ENCODE peak calls at places on chromosome 2, in six cellular contexts. One of them, this sample, is unnamed.

GRCh38 chr2:151851761-151852160 is 23.5 kb upstream of the ARL5A start:
- DNase-seq in PC-3: peak; percentile 19
- DNase-seq in MCF 10A: no peak
- DNase-seq in dorsolateral prefrontal cortex: no peak
- DNase-seq in A549: no peak
- DNase-seq in fibroblast of the aortic adventitia: peak; percentile 8
- DNase-seq in this sample: no peak

GRCh38 chr2:71687412-71687811 is 234.1 kb downstream of the DYSF start:
- DNase-seq in PC-3: no peak
- DNase-seq in MCF 10A: no peak
- DNase-seq in dorsolateral prefrontal cortex: no peak
- DNase-seq in A549: no peak
- DNase-seq in fibroblast of the aortic adventitia: no peak
- DNase-seq in this sample: no peak

GRCh38 chr2:158923641-158924040 is 44.8 kb upstream of the TANC1 start:
- DNase-seq in PC-3: no peak
- DNase-seq in MCF 10A: no peak
- DNase-seq in dorsolateral prefrontal cortex: no peak
- DNase-seq in A549: no peak
- DNase-seq in fibroblast of the aortic adventitia: no peak
- DNase-seq in this sample: no peak

GRCh38 chr2:68316091-68316490 is 3.7 kb downstream of the CNRIP1 start:
- DNase-seq in PC-3: no peak
- DNase-seq in MCF 10A: no peak
- DNase-seq in dorsolateral prefrontal cortex: no peak
- DNase-seq in A549: no peak
- DNase-seq in fibroblast of the aortic adventitia: no peak
- DNase-seq in this sample: no peak

GRCh38 chr2:149650006-149650405 is 62.4 kb upstream of the MMADHC start:
- DNase-seq in PC-3: no peak
- DNase-seq in MCF 10A: no peak
- DNase-seq in dorsolateral prefrontal cortex: no peak
- DNase-seq in A549: no peak
- DNase-seq in fibroblast of the aortic adventitia: peak; percentile 53
- DNase-seq in this sample: no peak

GRCh38 chr2:107419191-107419590 is 407.5 kb upstream of the RGPD4 start:
- DNase-seq in PC-3: no peak
- DNase-seq in MCF 10A: no peak
- DNase-seq in dorsolateral prefrontal cortex: no peak
- DNase-seq in A549: no peak
- DNase-seq in fibroblast of the aortic adventitia: no peak
- DNase-seq in this sample: no peak

GRCh38 chr2:111160758-111161157 is 40.0 kb downstream of the BCL2L11 start:
- DNase-seq in PC-3: peak; percentile 55
- DNase-seq in MCF 10A: peak; percentile 26
- DNase-seq in dorsolateral prefrontal cortex: no peak
- DNase-seq in A549: no peak
- DNase-seq in fibroblast of the aortic adventitia: peak; percentile 91
- DNase-seq in this sample: no peak

GRCh38 chr2:152298754-152299153 is 36.2 kb upstream of the FMNL2 start:
- DNase-seq in PC-3: peak; percentile 23
- DNase-seq in MCF 10A: peak; percentile 63
- DNase-seq in dorsolateral prefrontal cortex: no peak
- DNase-seq in A549: no peak
- DNase-seq in fibroblast of the aortic adventitia: peak; percentile 22
- DNase-seq in this sample: no peak

GRCh38 chr2:237864940-237865622 is 5.7 kb downstream of the RAMP1 start:
- DNase-seq in PC-3: peak; percentile 84
- DNase-seq in MCF 10A: peak; percentile 86
- DNase-seq in dorsolateral prefrontal cortex: no peak
- DNase-seq in A549: no peak
- DNase-seq in fibroblast of the aortic adventitia: peak; percentile 53
- DNase-seq in this sample: no peak

GRCh38 chr2:224309216-224309615 is 92.7 kb downstream of the FAM124B start:
- DNase-seq in PC-3: no peak
- DNase-seq in MCF 10A: no peak
- DNase-seq in dorsolateral prefrontal cortex: no peak
- DNase-seq in A549: no peak
- DNase-seq in fibroblast of the aortic adventitia: peak; percentile 9
- DNase-seq in this sample: no peak

GRCh38 chr2:179861777-179862117 is 335 bp upstream of the ZNF385B start:
- DNase-seq in PC-3: peak; percentile 20
- DNase-seq in MCF 10A: no peak
- DNase-seq in dorsolateral prefrontal cortex: no peak
- DNase-seq in A549: no peak
- DNase-seq in fibroblast of the aortic adventitia: peak; percentile 28
- DNase-seq in this sample: peak; percentile 2

GRCh38 chr2:40287201-40287600 is 164.7 kb downstream of the SLC8A1 start:
- DNase-seq in PC-3: no peak
- DNase-seq in MCF 10A: no peak
- DNase-seq in dorsolateral prefrontal cortex: no peak
- DNase-seq in A549: no peak
- DNase-seq in fibroblast of the aortic adventitia: peak; percentile 56
- DNase-seq in this sample: no peak

GRCh38 chr2:233140913-233141469 is 80.8 kb downstream of the INPP5D start:
- DNase-seq in PC-3: no peak
- DNase-seq in MCF 10A: no peak
- DNase-seq in dorsolateral prefrontal cortex: no peak
- DNase-seq in A549: no peak
- DNase-seq in fibroblast of the aortic adventitia: no peak
- DNase-seq in this sample: no peak

GRCh38 chr2:6445156-6445555 is 420.6 kb downstream of the CMPK2 start:
- DNase-seq in PC-3: no peak
- DNase-seq in MCF 10A: no peak
- DNase-seq in dorsolateral prefrontal cortex: no peak
- DNase-seq in A549: no peak
- DNase-seq in fibroblast of the aortic adventitia: no peak
- DNase-seq in this sample: no peak

GRCh38 chr2:159035790-159036411 is 67.5 kb downstream of the TANC1 start:
- DNase-seq in PC-3: peak; percentile 93
- DNase-seq in MCF 10A: peak; percentile 73
- DNase-seq in dorsolateral prefrontal cortex: no peak
- DNase-seq in A549: peak; percentile 10
- DNase-seq in fibroblast of the aortic adventitia: peak; percentile 26
- DNase-seq in this sample: peak; percentile 55

GRCh38 chr2:184599054-184599874 is 935 bp downstream of the ZNF804A start:
- DNase-seq in PC-3: no peak
- DNase-seq in MCF 10A: peak; percentile 17
- DNase-seq in dorsolateral prefrontal cortex: no peak
- DNase-seq in A549: no peak
- DNase-seq in fibroblast of the aortic adventitia: peak; percentile 53
- DNase-seq in this sample: no peak

GRCh38 chr2:6556755-6557154 is 309.0 kb downstream of the CMPK2 start:
- DNase-seq in PC-3: peak; percentile 39
- DNase-seq in MCF 10A: peak; percentile 82
- DNase-seq in dorsolateral prefrontal cortex: no peak
- DNase-seq in A549: no peak
- DNase-seq in fibroblast of the aortic adventitia: no peak
- DNase-seq in this sample: no peak

GRCh38 chr2:208929489-208929864 is 494.4 kb upstream of the MAP2 start:
- DNase-seq in PC-3: no peak
- DNase-seq in MCF 10A: no peak
- DNase-seq in dorsolateral prefrontal cortex: no peak
- DNase-seq in A549: no peak
- DNase-seq in fibroblast of the aortic adventitia: peak; percentile 1
- DNase-seq in this sample: no peak

GRCh38 chr2:96353032-96353561 is 17.5 kb downstream of the NCAPH start:
- DNase-seq in PC-3: no peak
- DNase-seq in MCF 10A: peak; percentile 58
- DNase-seq in dorsolateral prefrontal cortex: no peak
- DNase-seq in A549: no peak
- DNase-seq in fibroblast of the aortic adventitia: no peak
- DNase-seq in this sample: no peak

GRCh38 chr2:234691968-234692955 is 195.4 kb upstream of the ARL4C start:
- DNase-seq in PC-3: no peak
- DNase-seq in MCF 10A: no peak
- DNase-seq in dorsolateral prefrontal cortex: no peak
- DNase-seq in A549: no peak
- DNase-seq in fibroblast of the aortic adventitia: peak; percentile 44
- DNase-seq in this sample: no peak

GRCh38 chr2:95392730-95393455 is 9.6 kb upstream of the FAHD2A start:
- DNase-seq in PC-3: no peak
- DNase-seq in MCF 10A: no peak
- DNase-seq in dorsolateral prefrontal cortex: no peak
- DNase-seq in A549: no peak
- DNase-seq in fibroblast of the aortic adventitia: no peak
- DNase-seq in this sample: no peak

GRCh38 chr2:46101557-46102220 is 195.5 kb upstream of the EPAS1 start:
- DNase-seq in PC-3: no peak
- DNase-seq in MCF 10A: peak; percentile 17
- DNase-seq in dorsolateral prefrontal cortex: no peak
- DNase-seq in A549: no peak
- DNase-seq in fibroblast of the aortic adventitia: no peak
- DNase-seq in this sample: no peak

GRCh38 chr2:132607407-132607806 is 62.6 kb downstream of the LYPD1 start:
- DNase-seq in PC-3: no peak
- DNase-seq in MCF 10A: no peak
- DNase-seq in dorsolateral prefrontal cortex: no peak
- DNase-seq in A549: no peak
- DNase-seq in fibroblast of the aortic adventitia: no peak
- DNase-seq in this sample: no peak

GRCh38 chr2:8583400-8584173 is 98.3 kb upstream of the ID2 start:
- DNase-seq in PC-3: peak; percentile 79
- DNase-seq in MCF 10A: no peak
- DNase-seq in dorsolateral prefrontal cortex: peak; percentile 71
- DNase-seq in A549: no peak
- DNase-seq in fibroblast of the aortic adventitia: peak; percentile 46
- DNase-seq in this sample: peak; percentile 93

GRCh38 chr2:21836766-21837543 is 713.2 kb downstream of the TDRD15 start:
- DNase-seq in PC-3: no peak
- DNase-seq in MCF 10A: peak; percentile 66
- DNase-seq in dorsolateral prefrontal cortex: no peak
- DNase-seq in A549: no peak
- DNase-seq in fibroblast of the aortic adventitia: peak; percentile 0
- DNase-seq in this sample: no peak

GRCh38 chr2:161417428-161418274 is 1.6 kb downstream of the TBR1 start:
- DNase-seq in PC-3: no peak
- DNase-seq in MCF 10A: no peak
- DNase-seq in dorsolateral prefrontal cortex: no peak
- DNase-seq in A549: no peak
- DNase-seq in fibroblast of the aortic adventitia: no peak
- DNase-seq in this sample: no peak

GRCh38 chr2:120480903-120481445 is 135.0 kb downstream of the INHBB start:
- DNase-seq in PC-3: no peak
- DNase-seq in MCF 10A: no peak
- DNase-seq in dorsolateral prefrontal cortex: peak; percentile 28
- DNase-seq in A549: no peak
- DNase-seq in fibroblast of the aortic adventitia: no peak
- DNase-seq in this sample: no peak

GRCh38 chr2:174395284-174395968 is at the start of gene SCRN3:
- DNase-seq in PC-3: peak; percentile 73
- DNase-seq in MCF 10A: peak; percentile 78
- DNase-seq in dorsolateral prefrontal cortex: peak; percentile 86
- DNase-seq in A549: peak; percentile 85
- DNase-seq in fibroblast of the aortic adventitia: peak; percentile 74
- DNase-seq in this sample: peak; percentile 85
- TF ChIP-seq CTCF in PC-3: no peak
- TF ChIP-seq CTCF in MCF 10A: no peak
- TF ChIP-seq CTCF in dorsolateral prefrontal cortex: peak; percentile 9
- TF ChIP-seq CTCF in A549: no peak
- TF ChIP-seq CTCF in fibroblast of the aortic adventitia: no peak
- TF ChIP-seq CTCF in this sample: no peak

GRCh38 chr2:36672199-36672598 is 24.3 kb upstream of the VIT start:
- DNase-seq in PC-3: peak; percentile 67
- DNase-seq in MCF 10A: peak; percentile 65
- DNase-seq in dorsolateral prefrontal cortex: no peak
- DNase-seq in A549: no peak
- DNase-seq in fibroblast of the aortic adventitia: peak; percentile 66
- DNase-seq in this sample: no peak
- TF ChIP-seq CTCF in PC-3: peak; percentile 86
- TF ChIP-seq CTCF in MCF 10A: peak; percentile 53
- TF ChIP-seq CTCF in dorsolateral prefrontal cortex: peak; percentile 32
- TF ChIP-seq CTCF in A549: peak; percentile 89
- TF ChIP-seq CTCF in fibroblast of the aortic adventitia: peak; percentile 65
- TF ChIP-seq CTCF in this sample: peak; percentile 19

GRCh38 chr2:240232961-240233890 is 92.8 kb upstream of the OTOS start:
- DNase-seq in PC-3: peak; percentile 84
- DNase-seq in MCF 10A: peak; percentile 90
- DNase-seq in dorsolateral prefrontal cortex: peak; percentile 81
- DNase-seq in A549: peak; percentile 90
- DNase-seq in fibroblast of the aortic adventitia: peak; percentile 77
- DNase-seq in this sample: peak; percentile 82
- TF ChIP-seq CTCF in PC-3: peak; percentile 83
- TF ChIP-seq CTCF in MCF 10A: peak; percentile 93
- TF ChIP-seq CTCF in dorsolateral prefrontal cortex: peak; percentile 86
- TF ChIP-seq CTCF in A549: peak; percentile 88
- TF ChIP-seq CTCF in fibroblast of the aortic adventitia: peak; percentile 94
- TF ChIP-seq CTCF in this sample: peak; percentile 91

GRCh38 chr2:230850358-230850658 is 14.4 kb upstream of the ITM2C start:
- DNase-seq in PC-3: no peak
- DNase-seq in MCF 10A: no peak
- DNase-seq in dorsolateral prefrontal cortex: no peak
- DNase-seq in A549: no peak
- DNase-seq in fibroblast of the aortic adventitia: no peak
- DNase-seq in this sample: no peak
- TF ChIP-seq CTCF in PC-3: peak; percentile 13
- TF ChIP-seq CTCF in MCF 10A: no peak
- TF ChIP-seq CTCF in dorsolateral prefrontal cortex: no peak
- TF ChIP-seq CTCF in A549: no peak
- TF ChIP-seq CTCF in fibroblast of the aortic adventitia: no peak
- TF ChIP-seq CTCF in this sample: no peak

GRCh38 chr2:73385486-73386341 is at the start of gene ALMS1:
- DNase-seq in PC-3: peak; percentile 94
- DNase-seq in MCF 10A: peak; percentile 82
- DNase-seq in dorsolateral prefrontal cortex: peak; percentile 85
- DNase-seq in A549: peak; percentile 85
- DNase-seq in fibroblast of the aortic adventitia: peak; percentile 84
- DNase-seq in this sample: peak; percentile 92
- TF ChIP-seq CTCF in PC-3: no peak
- TF ChIP-seq CTCF in MCF 10A: no peak
- TF ChIP-seq CTCF in dorsolateral prefrontal cortex: peak; percentile 16
- TF ChIP-seq CTCF in A549: no peak
- TF ChIP-seq CTCF in fibroblast of the aortic adventitia: peak; percentile 39
- TF ChIP-seq CTCF in this sample: no peak

GRCh38 chr2:79776461-79777146 is 263.8 kb downstream of the CTNNA2 start:
- DNase-seq in PC-3: no peak
- DNase-seq in MCF 10A: no peak
- DNase-seq in dorsolateral prefrontal cortex: no peak
- DNase-seq in A549: no peak
- DNase-seq in fibroblast of the aortic adventitia: no peak
- DNase-seq in this sample: no peak

DNA sequence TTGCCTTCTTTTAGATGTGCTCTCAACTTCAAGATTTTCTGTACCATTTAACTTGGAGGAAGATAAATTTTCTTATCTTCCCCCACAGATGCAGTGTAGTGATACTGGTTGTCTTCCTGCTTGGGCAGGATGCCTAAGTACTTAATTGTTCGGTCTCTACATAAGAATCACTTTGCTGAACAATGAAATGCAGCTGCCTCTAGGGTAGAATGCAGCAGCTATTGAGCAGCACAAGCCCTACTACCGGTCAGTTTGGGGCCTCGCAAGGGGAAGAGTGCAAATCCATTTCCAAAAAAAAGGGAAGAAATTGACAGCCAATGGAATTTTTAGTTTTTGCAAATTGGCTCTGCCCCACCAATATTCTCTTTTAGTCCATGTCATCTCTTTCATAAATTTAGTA is 269.7 kb downstream of the CTNNA2 start:
- DNase-seq in PC-3: no peak
- DNase-seq in MCF 10A: no peak
- DNase-seq in dorsolateral prefrontal cortex: no peak
- DNase-seq in A549: no peak
- DNase-seq in fibroblast of the aortic adventitia: no peak
- DNase-seq in this sample: no peak
- TF ChIP-seq CTCF in PC-3: no peak
- TF ChIP-seq CTCF in MCF 10A: no peak
- TF ChIP-seq CTCF in dorsolateral prefrontal cortex: no peak
- TF ChIP-seq CTCF in A549: no peak
- TF ChIP-seq CTCF in fibroblast of the aortic adventitia: no peak
- TF ChIP-seq CTCF in this sample: no peak

This sample was measured in activated CD8-positive, alpha-beta T cell treated with anti-CD3 and anti-CD28 coated beads for 36 hours.